ENCODE peak calls at places on chromosomes 6 and 20, in four cellular contexts. J is CD8-positive, alpha-beta T cell; E is body of pancreas; R is PC-3. Y is an unnamed sample. For H3K9me3, the result is how much of the 10 kb centered on the place peaks cover.

GRCh38 chr6:37725967-37726366 is 28.3 kb upstream of the MDGA1 start:
- DNase-seq in R (peak), E (peak), J (no peak), Y (no peak)

GRCh38 chr6:15490242-15491100 is 172.4 kb downstream of the DTNBP1 start:
- DNase-seq in R (no peak), J (no peak), E (no peak), Y (no peak)

GRCh38 chr6:169620171-169621125 is 81.4 kb downstream of the WDR27 start:
- DNase-seq in E (no peak), J (no peak), R (peak), Y (no peak)

GRCh38 chr6:1894954-1895353 is 285.2 kb downstream of the FOXC1 start:
- DNase-seq in J (no peak), R (peak), E (peak), Y (no peak)

GRCh38 chr6:117270121-117270959 is 5.0 kb downstream of the VGLL2 start:
- DNase-seq in J (no peak), R (no peak), E (no peak), Y (peak)

GRCh38 chr20:36786663-36787062 is 13.1 kb upstream of the DSN1 start:
- DNase-seq in R (no peak), E (no peak), J (no peak), Y (no peak)

GRCh38 chr6:107531868-107532267 is 42.0 kb downstream of the SOBP start:
- DNase-seq in J (no peak), R (no peak), E (no peak), Y (no peak)

GRCh38 chr6:157539421-157539822 is 158.4 kb downstream of the ZDHHC14 start:
- DNase-seq in R (no peak), E (no peak), J (no peak), Y (no peak)

GRCh38 chr20:46279104-46279503 is 29.2 kb downstream of the CDH22 start:
- DNase-seq in E (no peak), J (no peak), R (no peak), Y (no peak)

GRCh38 chr20:63574156-63574828 is at the start of gene HELZ2:
- DNase-seq in E (peak), R (peak), J (peak), Y (peak)

GRCh38 chr6:105794263-105794662 is 291.9 kb upstream of the PRDM1 start:
- DNase-seq in R (peak), E (peak), J (no peak), Y (peak)

GRCh38 chr6:958531-958930 is 265.6 kb upstream of the EXOC2 start:
- DNase-seq in R (peak), J (no peak), E (no peak), Y (no peak)

GRCh38 chr6:100464910-100465700 is at the start of gene SIM1:
- DNase-seq in R (no peak), J (no peak), E (peak), Y (no peak)

GRCh38 chr20:41956316-41957050 is 338.3 kb upstream of the CHD6 start:
- DNase-seq in J (no peak), R (peak), E (peak), Y (no peak)

GRCh38 chr20:62066339-62066982 is 780 bp upstream of the TAF4 start:
- DNase-seq in J (peak), E (peak), R (peak), Y (peak)

GRCh38 chr6:165227644-165228329 is 81.6 kb downstream of the C6orf118 start:
- DNase-seq in E (no peak), R (peak), J (no peak), Y (no peak)

GRCh38 chr6:165910184-165910583 is 247.1 kb upstream of the PDE10A start:
- DNase-seq in E (no peak), J (no peak), R (no peak), Y (no peak)

GRCh38 chr6:24581084-24581669 is 64.8 kb downstream of the KIAA0319 start:
- DNase-seq in E (peak), J (peak), R (peak), Y (peak)

GRCh38 chr6:48183174-48183573 is 72.2 kb upstream of the PTCHD4 start:
- DNase-seq in E (no peak), R (peak), J (no peak), Y (no peak)

GRCh38 chr6:69038841-69039240 is 403.8 kb downstream of the ADGRB3 start:
- DNase-seq in E (no peak), R (no peak), J (no peak), Y (no peak)

GRCh38 chr6:56699066-56699654 is 56.5 kb upstream of the DST start:
- DNase-seq in J (no peak), E (no peak), R (peak), Y (no peak)

GRCh38 chr6:103011605-103012004 is 1618.1 kb downstream of the GRIK2 start:
- DNase-seq in J (no peak), E (no peak), R (no peak), Y (no peak)

GRCh38 chr6:30282522-30282921 is 44.2 kb upstream of the TRIM39 start:
- DNase-seq in J (no peak), R (no peak), E (no peak), Y (no peak)

GRCh38 chr6:30287139-30287538 is 39.6 kb upstream of the TRIM39 start:
- DNase-seq in E (no peak), J (no peak), R (no peak), Y (no peak)

GRCh38 chr6:30283761-30284160 is 43.0 kb upstream of the TRIM39 start:
- DNase-seq in J (no peak), R (no peak), E (no peak), Y (no peak)
- H3K9me3 ChIP-seq in J (under half), R (under half), E (under half), Y (half or more)

GRCh38 chr20:5680227-5680626 is 70.0 kb upstream of the SHLD1 start:
- DNase-seq in R (peak), E (no peak), J (no peak), Y (no peak)

GRCh38 chr20:5677389-5677788 is 72.8 kb upstream of the SHLD1 start:
- DNase-seq in R (no peak), E (no peak), J (no peak), Y (no peak)

GRCh38 chr20:5674176-5674660 is 76.0 kb upstream of the SHLD1 start:
- DNase-seq in J (no peak), R (peak), E (peak), Y (no peak)

GRCh38 chr20:5675103-5676091 is 74.8 kb upstream of the SHLD1 start:
- DNase-seq in J (no peak), R (no peak), E (peak), Y (no peak)

GRCh38 chr20:5678769-5679168 is 71.4 kb upstream of the SHLD1 start:
- DNase-seq in R (no peak), E (no peak), J (no peak), Y (no peak)
- H3K9me3 ChIP-seq in R (under half), E (under half), J (under half), Y (under half)

GRCh38 chr6:167481527-167481926 is 156.6 kb downstream of the TTLL2 start:
- DNase-seq in E (no peak), J (no peak), R (no peak), Y (no peak)
- H3K9me3 ChIP-seq in E (under half), J (under half), R (under half), Y (under half)

DNA sequence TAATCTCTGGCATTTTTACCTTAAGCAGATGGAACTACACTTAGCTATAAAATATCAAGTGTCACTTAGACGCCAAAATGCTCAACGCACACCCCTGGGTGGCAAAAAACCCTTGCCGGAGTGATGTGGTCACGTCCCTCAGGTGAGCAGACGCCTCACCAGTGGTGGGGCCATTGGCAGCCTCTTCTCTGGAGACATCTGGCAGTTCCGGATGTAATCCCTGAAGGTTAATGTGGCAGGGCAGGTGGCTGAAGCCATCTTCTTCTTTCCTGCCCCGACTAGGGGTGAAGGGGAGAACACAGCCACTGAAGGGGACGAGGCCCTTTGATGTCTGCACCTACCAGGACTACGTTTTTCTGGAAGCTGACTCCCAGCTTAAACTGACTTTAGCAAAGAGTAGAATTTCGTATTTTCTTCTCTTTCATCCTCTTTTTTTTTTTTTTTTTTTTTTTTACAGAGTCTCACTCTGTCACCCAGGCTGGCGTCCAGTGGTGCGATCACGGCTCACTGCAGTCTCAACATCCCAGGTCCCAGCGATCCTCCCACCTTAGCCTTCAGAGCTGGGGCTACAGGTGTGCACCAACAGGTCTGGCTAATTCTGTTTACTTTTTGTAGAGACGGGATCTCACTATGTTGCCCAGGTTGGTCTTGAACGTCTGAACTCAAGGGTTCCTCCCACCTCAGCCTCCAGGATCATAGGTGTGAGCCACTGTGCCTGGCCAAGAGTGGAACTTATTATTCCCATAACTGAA is 152.1 kb downstream of the TTLL2 start:
- DNase-seq in J (no peak), E (no peak), R (no peak), Y (no peak)
- H3K9me3 ChIP-seq in J (under half), E (under half), R (under half), Y (under half)

GRCh38 chr6:167700199-167700598 is 126.5 kb upstream of the AFDN start:
- DNase-seq in J (no peak), R (no peak), E (no peak), Y (peak)
- H3K9me3 ChIP-seq in J (under half), R (under half), E (under half), Y (under half)

GRCh38 chr6:9851006-9851405 is 563.9 kb downstream of the TFAP2A start:
- DNase-seq in J (no peak), E (no peak), R (no peak), Y (no peak)
- H3K9me3 ChIP-seq in J (under half), E (under half), R (under half), Y (half or more)

Y was measured in spleen.